ENCODE peak calls at places on chromosomes 1 and 21, in ten cellular contexts. U is KBM-7; V is psoas muscle; T is amygdala; F is central memory CD4-positive, alpha-beta T cell; E is stimulated activated naive B cell treated with anti-CD40 and anti-IgM and Interleukin-4, amounts not matched to agents 10 μg/mL and 1 μg/mL and 100 μg/mL, for 72 hours; O is NCI-H1105 treated with DMSO at 0.1 percent for 48 hours; S is heart left ventricle; L is aorta; J is fibroblast of the conjunctiva. N is an unnamed sample.

GRCh38 chr1:160416369-160416768 is 16.0 kb downstream of the VANGL2 start:
- DNase-seq in O (peak), S (no peak), E (no peak), L (no peak), J (no peak), V (no peak), U (peak), F (no peak), T (no peak), N (peak)

GRCh38 chr1:78607334-78607927 is 12.8 kb upstream of the IFI44L start:
- DNase-seq in E (no peak), S (no peak), F (no peak), U (peak), J (peak), L (no peak), V (no peak), T (no peak), O (peak), N (peak)

GRCh38 chr21:33265664-33266049 is 510 bp upstream of the IL10RB start:
- DNase-seq in O (peak), J (no peak), L (peak), T (no peak), U (peak), F (peak), E (peak), V (peak), S (peak), N (no peak)

GRCh38 chr1:23763040-23763577 is 15.1 kb upstream of the PITHD1 start:
- DNase-seq in O (no peak), L (no peak), S (no peak), U (no peak), T (no peak), F (no peak), E (no peak), J (peak), V (no peak), N (no peak)

GRCh38 chr1:174556392-174556791 is 108.6 kb downstream of the GPR52 start:
- DNase-seq in O (no peak), T (no peak), S (no peak), L (no peak), F (no peak), V (no peak), U (no peak), J (no peak), E (no peak), N (no peak)

GRCh38 chr1:53590581-53591515 is 131.6 kb downstream of the DMRTB1 start:
- DNase-seq in E (no peak), O (no peak), S (no peak), J (no peak), F (no peak), U (no peak), V (no peak), L (peak), T (no peak), N (no peak)

GRCh38 chr1:57845041-57845440 is 421.2 kb upstream of the DAB1 start:
- DNase-seq in O (peak), S (no peak), U (no peak), E (no peak), J (no peak), L (no peak), F (no peak), T (no peak), V (no peak), N (no peak)

GRCh38 chr1:21264913-21265312 is 25.4 kb downstream of the ECE1 start:
- DNase-seq in J (no peak), O (no peak), V (no peak), F (no peak), E (no peak), T (no peak), U (no peak), L (no peak), S (no peak), N (peak)

GRCh38 chr1:107264561-107264960 is 123.7 kb downstream of the NTNG1 start:
- DNase-seq in T (no peak), E (no peak), F (no peak), S (no peak), L (no peak), J (no peak), V (no peak), U (no peak), O (no peak), N (no peak)

GRCh38 chr1:156076609-156077429 is 5.4 kb downstream of the MEX3A start:
- DNase-seq in S (peak), V (peak), U (no peak), E (no peak), O (no peak), F (no peak), T (no peak), J (peak), L (no peak), N (no peak)

GRCh38 chr1:65688848-65689247 is 103.8 kb upstream of the PDE4B start:
- DNase-seq in L (no peak), O (no peak), V (no peak), S (no peak), F (no peak), U (no peak), E (no peak), J (no peak), T (no peak), N (no peak)